ENCODE peak calls at places on chromosomes 1 and 21, in six cellular contexts. One of them, this sample, is unnamed. For H3K4me1, the result is how much of the 10 kb centered on the place peaks cover.

GRCh38 chr21:36691539-36692124 is 7.3 kb upstream of the SIM2 start:
- DNase-seq in K562: no peak
- DNase-seq in GM12878: no peak
- DNase-seq in H1: no peak
- DNase-seq in HepG2: no peak
- DNase-seq in HCT116: no peak
- DNase-seq in this sample: no peak

GRCh38 chr1:8347635-8348034 is 29.7 kb downstream of the SLC45A1 start:
- DNase-seq in K562: no peak
- DNase-seq in GM12878: no peak
- DNase-seq in H1: no peak
- DNase-seq in HepG2: peak
- DNase-seq in HCT116: no peak
- DNase-seq in this sample: no peak

GRCh38 chr1:212412374-212412773 is 2.3 kb downstream of the PACC1 start:
- DNase-seq in K562: no peak
- DNase-seq in GM12878: no peak
- DNase-seq in H1: no peak
- DNase-seq in HepG2: no peak
- DNase-seq in HCT116: no peak
- DNase-seq in this sample: no peak

GRCh38 chr21:25507522-25507921 is 99.8 kb downstream of the MRPL39 start:
- DNase-seq in K562: no peak
- DNase-seq in GM12878: no peak
- DNase-seq in H1: no peak
- DNase-seq in HepG2: no peak
- DNase-seq in HCT116: no peak
- DNase-seq in this sample: no peak

GRCh38 chr1:102834688-102835320 is 273.5 kb downstream of the COL11A1 start:
- DNase-seq in K562: no peak
- DNase-seq in GM12878: no peak
- DNase-seq in H1: no peak
- DNase-seq in HepG2: no peak
- DNase-seq in HCT116: no peak
- DNase-seq in this sample: no peak

GRCh38 chr1:183841550-183841949 is 36.6 kb downstream of the RGL1 start:
- DNase-seq in K562: no peak
- DNase-seq in GM12878: peak
- DNase-seq in H1: no peak
- DNase-seq in HepG2: no peak
- DNase-seq in HCT116: no peak
- DNase-seq in this sample: no peak

GRCh38 chr1:165235777-165236285 is 120.7 kb downstream of the LMX1A start:
- DNase-seq in K562: no peak
- DNase-seq in GM12878: no peak
- DNase-seq in H1: no peak
- DNase-seq in HepG2: no peak
- DNase-seq in HCT116: no peak
- DNase-seq in this sample: peak

GRCh38 chr1:38651669-38652068 is 207.9 kb downstream of the RRAGC start:
- DNase-seq in K562: no peak
- DNase-seq in GM12878: no peak
- DNase-seq in H1: no peak
- DNase-seq in HepG2: no peak
- DNase-seq in HCT116: no peak
- DNase-seq in this sample: no peak

GRCh38 chr1:25526753-25527152 is 16.7 kb upstream of the LDLRAP1 start:
- DNase-seq in K562: no peak
- DNase-seq in GM12878: no peak
- DNase-seq in H1: no peak
- DNase-seq in HepG2: no peak
- DNase-seq in HCT116: no peak
- DNase-seq in this sample: no peak

GRCh38 chr1:201693019-201693372 is 136.0 kb upstream of the IPO9 start:
- DNase-seq in K562: no peak
- DNase-seq in GM12878: no peak
- DNase-seq in H1: no peak
- DNase-seq in HepG2: no peak
- DNase-seq in HCT116: no peak
- DNase-seq in this sample: no peak

GRCh38 chr1:99644302-99645004 is 1.5 kb upstream of the PALMD start:
- DNase-seq in K562: peak
- DNase-seq in GM12878: peak
- DNase-seq in H1: no peak
- DNase-seq in HepG2: no peak
- DNase-seq in HCT116: no peak
- DNase-seq in this sample: no peak

GRCh38 chr1:33470495-33471012 is 1.9 kb upstream of the ZSCAN20 start:
- DNase-seq in K562: peak
- DNase-seq in GM12878: no peak
- DNase-seq in H1: peak
- DNase-seq in HepG2: peak
- DNase-seq in HCT116: peak
- DNase-seq in this sample: peak

GRCh38 chr1:170959385-170959784 is 24.1 kb downstream of the MROH9 start:
- DNase-seq in K562: no peak
- DNase-seq in GM12878: no peak
- DNase-seq in H1: no peak
- DNase-seq in HepG2: no peak
- DNase-seq in HCT116: no peak
- DNase-seq in this sample: no peak

DNA sequence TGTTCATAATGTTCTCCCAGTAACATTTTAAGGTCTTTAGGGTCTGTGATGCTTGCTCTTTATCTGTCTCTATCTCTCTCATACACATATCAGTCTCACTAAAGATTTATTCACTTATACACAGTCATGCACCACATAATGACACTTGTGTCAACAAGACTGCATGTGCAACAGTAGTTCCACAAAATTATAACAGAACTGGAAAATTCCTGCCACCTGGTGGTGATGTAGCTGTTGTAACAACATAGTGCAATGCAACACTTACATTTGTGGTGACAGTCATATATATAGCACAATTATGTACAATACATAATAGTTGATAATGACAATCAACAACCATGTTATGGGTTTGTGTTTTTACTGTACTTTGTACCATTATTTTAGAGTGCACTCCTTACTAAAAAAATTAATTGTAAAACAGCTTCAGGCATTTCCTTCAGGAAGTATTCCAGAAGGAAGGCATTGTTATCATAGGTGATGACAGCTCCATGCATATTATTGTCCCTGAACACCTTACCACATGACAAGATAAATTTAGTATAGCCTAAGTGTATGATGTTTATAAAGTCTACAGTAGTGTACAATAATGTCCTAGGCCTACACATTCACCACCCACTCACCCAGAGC is 8.1 kb downstream of the TDRD5 start:
- DNase-seq in K562: peak
- DNase-seq in GM12878: no peak
- DNase-seq in H1: no peak
- DNase-seq in HepG2: peak
- DNase-seq in HCT116: peak
- DNase-seq in this sample: no peak
- TF ChIP-seq ZNF274 in K562: no peak
- TF ChIP-seq ZNF274 in GM12878: no peak
- TF ChIP-seq ZNF274 in H1: no peak
- TF ChIP-seq ZNF274 in HepG2: no peak
- TF ChIP-seq ZNF274 in HCT116: no peak
- TF ChIP-seq ZNF274 in this sample: no peak

DNA sequence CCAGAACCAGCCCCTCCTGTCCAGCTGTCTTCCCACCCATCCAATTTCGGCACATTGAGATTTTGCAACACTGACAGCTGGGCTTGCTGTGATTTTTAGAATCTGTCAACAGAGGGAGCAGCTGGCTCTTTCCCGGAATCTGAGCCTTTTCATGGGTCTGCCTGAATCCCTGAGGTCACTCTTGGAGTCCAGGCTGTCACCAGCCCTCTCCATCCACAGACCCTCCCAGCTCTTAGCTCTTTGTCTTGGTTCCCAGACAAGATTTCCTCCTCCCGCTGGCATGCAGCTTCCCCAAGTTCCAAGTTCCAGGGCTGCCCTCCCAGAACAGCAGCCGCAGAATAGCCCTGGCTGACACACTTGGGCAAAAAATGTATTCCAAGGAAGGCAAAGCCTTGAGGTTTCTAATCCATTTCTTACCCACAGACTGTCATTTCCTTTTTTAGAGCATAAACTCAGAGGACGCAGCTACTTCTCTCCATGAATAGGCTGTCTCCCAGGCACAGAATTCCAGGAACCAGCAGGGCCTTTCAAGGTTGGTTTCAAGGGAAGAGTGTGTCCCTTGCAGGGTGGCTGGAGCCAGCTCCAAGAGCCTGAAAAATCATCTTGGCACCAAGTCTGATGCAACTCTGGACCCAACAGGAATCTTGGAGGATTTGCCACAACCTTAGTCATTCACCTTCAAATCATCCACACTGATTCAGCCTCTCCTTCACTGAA is 7.1 kb upstream of the TMEM61 start:
- DNase-seq in K562: no peak
- DNase-seq in GM12878: no peak
- DNase-seq in H1: no peak
- DNase-seq in HepG2: peak
- DNase-seq in HCT116: peak
- DNase-seq in this sample: peak
- H3K4me1 ChIP-seq in K562: under half
- H3K4me1 ChIP-seq in GM12878: under half
- H3K4me1 ChIP-seq in H1: under half
- H3K4me1 ChIP-seq in HepG2: under half
- H3K4me1 ChIP-seq in HCT116: half or more
- H3K4me1 ChIP-seq in this sample: under half

GRCh38 chr1:160144921-160145320 is 6.5 kb upstream of the ATP1A4 start:
- DNase-seq in K562: no peak
- DNase-seq in GM12878: no peak
- DNase-seq in H1: no peak
- DNase-seq in HepG2: no peak
- DNase-seq in HCT116: no peak
- DNase-seq in this sample: peak
- TF ChIP-seq ZNF274 in K562: no peak
- TF ChIP-seq ZNF274 in GM12878: no peak
- TF ChIP-seq ZNF274 in H1: no peak
- TF ChIP-seq ZNF274 in HepG2: no peak
- TF ChIP-seq ZNF274 in HCT116: no peak
- TF ChIP-seq ZNF274 in this sample: no peak

GRCh38 chr1:9872430-9873165 is 37.5 kb downstream of the CTNNBIP1 start:
- DNase-seq in K562: no peak
- DNase-seq in GM12878: no peak
- DNase-seq in H1: no peak
- DNase-seq in HepG2: no peak
- DNase-seq in HCT116: no peak
- DNase-seq in this sample: no peak

GRCh38 chr1:9869831-9870251 is 40.2 kb downstream of the CTNNBIP1 start:
- DNase-seq in K562: no peak
- DNase-seq in GM12878: no peak
- DNase-seq in H1: no peak
- DNase-seq in HepG2: no peak
- DNase-seq in HCT116: no peak
- DNase-seq in this sample: no peak

GRCh38 chr1:9870572-9870971 is 39.5 kb downstream of the CTNNBIP1 start:
- DNase-seq in K562: no peak
- DNase-seq in GM12878: no peak
- DNase-seq in H1: no peak
- DNase-seq in HepG2: peak
- DNase-seq in HCT116: no peak
- DNase-seq in this sample: no peak

GRCh38 chr1:9871707-9872425 is 38.2 kb downstream of the CTNNBIP1 start:
- DNase-seq in K562: no peak
- DNase-seq in GM12878: no peak
- DNase-seq in H1: no peak
- DNase-seq in HepG2: no peak
- DNase-seq in HCT116: no peak
- DNase-seq in this sample: no peak

GRCh38 chr1:9871021-9871420 is 39.0 kb downstream of the CTNNBIP1 start:
- DNase-seq in K562: no peak
- DNase-seq in GM12878: no peak
- DNase-seq in H1: no peak
- DNase-seq in HepG2: no peak
- DNase-seq in HCT116: no peak
- DNase-seq in this sample: no peak
- H3K4me1 ChIP-seq in K562: under half
- H3K4me1 ChIP-seq in GM12878: under half
- H3K4me1 ChIP-seq in H1: under half
- H3K4me1 ChIP-seq in HepG2: half or more
- H3K4me1 ChIP-seq in HCT116: under half
- H3K4me1 ChIP-seq in this sample: under half

GRCh38 chr1:193321242-193321842 is 134.9 kb upstream of the B3GALT2 start:
- DNase-seq in K562: no peak
- DNase-seq in GM12878: no peak
- DNase-seq in H1: no peak
- DNase-seq in HepG2: no peak
- DNase-seq in HCT116: no peak
- DNase-seq in this sample: no peak

GRCh38 chr1:193325042-193325441 is 138.6 kb upstream of the B3GALT2 start:
- DNase-seq in K562: no peak
- DNase-seq in GM12878: no peak
- DNase-seq in H1: no peak
- DNase-seq in HepG2: no peak
- DNase-seq in HCT116: no peak
- DNase-seq in this sample: no peak

GRCh38 chr1:193320281-193320680 is 133.9 kb upstream of the B3GALT2 start:
- DNase-seq in K562: no peak
- DNase-seq in GM12878: no peak
- DNase-seq in H1: no peak
- DNase-seq in HepG2: no peak
- DNase-seq in HCT116: no peak
- DNase-seq in this sample: no peak

GRCh38 chr1:193325771-193326170 is 139.4 kb upstream of the B3GALT2 start:
- DNase-seq in K562: no peak
- DNase-seq in GM12878: no peak
- DNase-seq in H1: no peak
- DNase-seq in HepG2: no peak
- DNase-seq in HCT116: no peak
- DNase-seq in this sample: no peak

GRCh38 chr1:193322218-193322617 is 135.8 kb upstream of the B3GALT2 start:
- DNase-seq in K562: no peak
- DNase-seq in GM12878: no peak
- DNase-seq in H1: no peak
- DNase-seq in HepG2: no peak
- DNase-seq in HCT116: peak
- DNase-seq in this sample: no peak
- TF ChIP-seq ZNF274 in K562: no peak
- TF ChIP-seq ZNF274 in GM12878: no peak
- TF ChIP-seq ZNF274 in H1: no peak
- TF ChIP-seq ZNF274 in HepG2: no peak
- TF ChIP-seq ZNF274 in HCT116: no peak
- TF ChIP-seq ZNF274 in this sample: no peak

GRCh38 chr1:149846042-149846441 is 53.3 kb upstream of the BOLA1 start:
- DNase-seq in K562: no peak
- DNase-seq in GM12878: no peak
- DNase-seq in H1: no peak
- DNase-seq in HepG2: no peak
- DNase-seq in HCT116: no peak
- DNase-seq in this sample: no peak

GRCh38 chr1:149845416-149845815 is 54.0 kb upstream of the BOLA1 start:
- DNase-seq in K562: no peak
- DNase-seq in GM12878: no peak
- DNase-seq in H1: peak
- DNase-seq in HepG2: no peak
- DNase-seq in HCT116: no peak
- DNase-seq in this sample: peak

GRCh38 chr1:149844096-149844495 is 55.3 kb upstream of the BOLA1 start:
- DNase-seq in K562: no peak
- DNase-seq in GM12878: no peak
- DNase-seq in H1: no peak
- DNase-seq in HepG2: peak
- DNase-seq in HCT116: no peak
- DNase-seq in this sample: no peak

GRCh38 chr1:149843302-149844041 is 55.9 kb upstream of the BOLA1 start:
- DNase-seq in K562: no peak
- DNase-seq in GM12878: no peak
- DNase-seq in H1: no peak
- DNase-seq in HepG2: peak
- DNase-seq in HCT116: no peak
- DNase-seq in this sample: no peak

GRCh38 chr1:149844650-149845255 is 54.6 kb upstream of the BOLA1 start:
- DNase-seq in K562: no peak
- DNase-seq in GM12878: no peak
- DNase-seq in H1: no peak
- DNase-seq in HepG2: no peak
- DNase-seq in HCT116: no peak
- DNase-seq in this sample: no peak
- H3K4me1 ChIP-seq in K562: under half
- H3K4me1 ChIP-seq in GM12878: under half
- H3K4me1 ChIP-seq in H1: under half
- H3K4me1 ChIP-seq in HepG2: half or more
- H3K4me1 ChIP-seq in HCT116: half or more
- H3K4me1 ChIP-seq in this sample: under half

This sample was measured in NT2/D1.